ENCODE peak calls at places on chromosome 16, in eight cellular contexts. W is left ventricle myocardium superior, S is upper lobe of left lung, H is gastrocnemius medialis, R is right cardiac atrium, C is heart right ventricle, A is Panc1, I is HCT116. K is an unnamed sample.
A peak's percentile ranks its signal among the peaks of the same experiment; 100 is the strongest.

GRCh38 chr16:61471737-61472136 is 564.5 kb downstream of the CDH8 start:
- ATAC-seq in S (no peak), W (no peak), A (no peak), I (no peak), H (no peak), C (no peak), R (no peak), K (no peak)

GRCh38 chr16:1028056-1028455 is 44.5 kb upstream of the SSTR5 start:
- ATAC-seq in S (no peak), W (no peak), R (no peak), C (no peak), A (no peak), I (no peak), H (no peak), K (no peak)

GRCh38 chr16:2422123-2422867 is 7.0 kb upstream of the CCNF start:
- ATAC-seq in A (peak; percentile 28), S (peak; percentile 13), I (no peak), R (no peak), C (no peak), W (no peak), H (no peak), K (no peak)

GRCh38 chr16:71345031-71345430 is 13.5 kb upstream of the CALB2 start:
- ATAC-seq in S (no peak), C (no peak), R (no peak), H (no peak), I (no peak), W (no peak), A (no peak), K (no peak)

GRCh38 chr16:8795096-8795495 is 2.3 kb downstream of the TMEM186 start:
- ATAC-seq in C (no peak), W (no peak), S (no peak), I (no peak), H (no peak), A (no peak), R (no peak), K (no peak)

GRCh38 chr16:70638814-70639792 is 7.3 kb upstream of the IL34 start:
- ATAC-seq in I (peak; percentile 87), A (no peak), C (peak; percentile 68), S (no peak), W (peak; percentile 79), R (peak; percentile 75), H (peak; percentile 84), K (no peak)

GRCh38 chr16:78291642-78292041 is 192.2 kb downstream of the WWOX start:
- ATAC-seq in C (no peak), A (no peak), W (peak; percentile 54), H (no peak), I (no peak), R (no peak), S (no peak), K (no peak)

GRCh38 chr16:20004931-20005330 is 68.8 kb downstream of the GPR139 start:
- ATAC-seq in C (no peak), A (peak; percentile 45), R (no peak), I (peak; percentile 65), H (no peak), W (no peak), S (no peak), K (no peak)

GRCh38 chr16:9186061-9186460 is 94.6 kb downstream of the HAPSTR1 start:
- ATAC-seq in R (no peak), H (no peak), S (no peak), C (no peak), A (no peak), I (no peak), W (no peak), K (no peak)

GRCh38 chr16:12262454-12263180 is 286.1 kb downstream of the SNX29 start:
- ATAC-seq in C (peak; percentile 28), R (no peak), H (peak; percentile 49), A (no peak), W (peak; percentile 61), I (no peak), S (no peak), K (no peak)

GRCh38 chr16:30449116-30449435 is 3.4 kb upstream of the SEPHS2 start:
- ATAC-seq in W (no peak), A (no peak), H (no peak), I (no peak), C (no peak), R (no peak), S (no peak), K (no peak)

GRCh38 chr16:66295761-66296546 is 70.5 kb upstream of the CDH5 start:
- ATAC-seq in R (no peak), C (no peak), W (no peak), S (no peak), A (no peak), H (no peak), I (no peak), K (no peak)

GRCh38 chr16:57688487-57688986 is 6.1 kb upstream of the DRC7 start:
- ATAC-seq in W (no peak), S (no peak), C (no peak), A (no peak), R (no peak), H (no peak), I (no peak), K (no peak)

GRCh38 chr16:55390838-55391237 is 66.8 kb downstream of the IRX6 start:
- ATAC-seq in A (no peak), I (no peak), S (no peak), H (no peak), C (peak; percentile 65), R (no peak), W (peak; percentile 67), K (no peak)

GRCh38 chr16:20750558-20750957 is 8.9 kb upstream of the THUMPD1 start:
- ATAC-seq in C (no peak), H (no peak), A (no peak), R (no peak), I (no peak), S (no peak), W (no peak), K (no peak)

GRCh38 chr16:78331749-78332148 is 232.3 kb downstream of the WWOX start:
- ATAC-seq in S (no peak), I (no peak), W (no peak), H (no peak), A (no peak), C (no peak), R (no peak), K (no peak)

GRCh38 chr16:67733734-67734470 is 14.8 kb upstream of the GFOD2 start:
- ATAC-seq in W (no peak), R (peak; percentile 14), C (no peak), A (no peak), I (no peak), H (no peak), S (no peak), K (no peak)

GRCh38 chr16:368388-369158 is 1.8 kb downstream of the MRPL28 start:
- ATAC-seq in R (no peak), S (no peak), H (no peak), A (no peak), C (no peak), W (no peak), I (no peak), K (no peak)

GRCh38 chr16:72455743-72456659 is 284.0 kb upstream of the PMFBP1 start:
- ATAC-seq in S (no peak), H (no peak), I (no peak), R (no peak), A (no peak), W (no peak), C (no peak), K (no peak)

GRCh38 chr16:88844412-88845118 is 12.2 kb downstream of the GALNS start:
- ATAC-seq in A (peak; percentile 53), I (peak; percentile 76), H (no peak), R (no peak), W (no peak), S (no peak), C (no peak), K (no peak)

GRCh38 chr16:21169249-21169981 is 10.9 kb downstream of the LDAF1 start:
- ATAC-seq in I (no peak), A (no peak), R (no peak), S (peak; percentile 54), W (no peak), C (no peak), H (no peak), K (no peak)

GRCh38 chr16:53220585-53220984 is 165.8 kb downstream of the CHD9 start:
- ATAC-seq in W (peak; percentile 67), A (no peak), R (peak; percentile 64), S (no peak), H (no peak), I (no peak), C (peak; percentile 66), K (no peak)

GRCh38 chr16:67697813-67698212 is 21.3 kb downstream of the GFOD2 start:
- ATAC-seq in R (no peak), W (no peak), H (no peak), C (no peak), A (no peak), I (no peak), S (no peak), K (no peak)

GRCh38 chr16:24999088-24999670 is 16.0 kb downstream of the ARHGAP17 start:
- ATAC-seq in R (peak; percentile 62), A (peak; percentile 50), W (peak; percentile 83), C (peak; percentile 71), H (peak; percentile 85), I (peak; percentile 41), S (no peak), K (no peak)

GRCh38 chr16:89467382-89467781 is 23.0 kb downstream of the ANKRD11 start:
- ATAC-seq in R (no peak), A (no peak), W (no peak), C (no peak), S (no peak), H (no peak), I (no peak), K (no peak)

GRCh38 chr16:48498761-48499600 is 111.0 kb downstream of the N4BP1 start:
- ATAC-seq in A (no peak), I (no peak), S (peak; percentile 48), R (peak; percentile 73), C (peak; percentile 39), H (peak; percentile 19), W (peak; percentile 74), K (no peak)

GRCh38 chr16:66635406-66635805 is 30.9 kb downstream of the CMTM3 start:
- ATAC-seq in W (no peak), I (no peak), S (no peak), C (no peak), A (no peak), R (no peak), H (no peak), K (no peak)

GRCh38 chr16:2244926-2245795 is 6.2 kb downstream of the ECI1 start:
- ATAC-seq in H (no peak), C (no peak), S (no peak), W (no peak), R (no peak), A (no peak), I (no peak), K (no peak)

GRCh38 chr16:73949574-73950348 is 346.9 kb upstream of the PSMD7 start:
- ATAC-seq in W (peak; percentile 69), C (peak; percentile 59), A (no peak), I (no peak), S (peak; percentile 86), R (peak; percentile 73), H (peak; percentile 98), K (no peak)

GRCh38 chr16:17273142-17273561 is 197.6 kb downstream of the XYLT1 start:
- ATAC-seq in H (no peak), A (no peak), I (peak; percentile 47), W (peak; percentile 56), S (peak; percentile 85), R (peak; percentile 59), C (peak; percentile 44), K (peak; percentile 50)

GRCh38 chr16:80564394-80564793 is 23.6 kb downstream of the DYNLRB2 start:
- ATAC-seq in I (no peak), R (no peak), A (no peak), W (no peak), H (no peak), C (no peak), S (no peak), K (no peak)

GRCh38 chr16:69883744-69884143 is 67.4 kb upstream of the CLEC18A start:
- ATAC-seq in H (no peak), I (no peak), A (no peak), W (no peak), C (no peak), S (no peak), R (no peak), K (no peak)

GRCh38 chr16:5502467-5502869 is 404.9 kb upstream of the EEF2KMT start:
- ATAC-seq in C (no peak), R (no peak), H (no peak), S (no peak), I (peak; percentile 40), W (no peak), A (peak; percentile 89), K (no peak)

GRCh38 chr16:4345439-4346204 is 5.5 kb downstream of the PAM16 start:
- ATAC-seq in A (peak; percentile 31), I (peak; percentile 5), H (no peak), C (no peak), S (peak; percentile 24), W (no peak), R (no peak), K (no peak)

K was measured in stimulated activated memory B cell treated with anti-CD40 and anti-IgM and Interleukin-4, amounts not matched to agents 10 μg/mL and 1 μg/mL and 100 μg/mL, for 72 hours.